ENCODE peak calls at places on chromosomes 4 and X, in four cellular contexts. F is endothelial cell, C is GM13976, O is lower lobe of right lung. A is an unnamed sample.

GRCh38 chr4:20447103-20447502 is 195.4 kb downstream of the SLIT2 start:
- DNase-seq in F (no peak), O (no peak), C (no peak), A (no peak)

GRCh38 chr4:120771907-120772306 is 150.6 kb downstream of the PRDM5 start:
- DNase-seq in F (no peak), C (no peak), O (no peak), A (no peak)

GRCh38 chr4:18954538-18954937 is 933.0 kb upstream of the LCORL start:
- DNase-seq in F (no peak), O (no peak), C (no peak), A (no peak)

GRCh38 chr4:2058264-2059033 is 678 bp upstream of the NAT8L start:
- DNase-seq in O (peak), C (no peak), F (no peak), A (peak)

GRCh38 chrX:11619426-11619825 is 46.3 kb downstream of the ARHGAP6 start:
- DNase-seq in O (no peak), C (no peak), F (no peak), A (no peak)

GRCh38 chr4:176303938-176304337 is 15.8 kb upstream of the SPCS3 start:
- DNase-seq in F (no peak), C (no peak), O (no peak), A (no peak)

GRCh38 chrX:132022115-132022862 is 813 bp upstream of the STK26 start:
- DNase-seq in O (no peak), C (peak), F (no peak), A (peak)

GRCh38 chr4:99021386-99021785 is 25.9 kb downstream of the METAP1 start:
- DNase-seq in O (no peak), C (no peak), F (no peak), A (no peak)

GRCh38 chrX:101171883-101172400 is 47.6 kb upstream of the DRP2 start:
- DNase-seq in O (no peak), F (no peak), C (no peak), A (no peak)

GRCh38 chr4:46432923-46433322 is 43.0 kb upstream of the GABRA2 start:
- DNase-seq in C (no peak), F (no peak), O (no peak), A (no peak)

A was measured in GM13977.